ENCODE peak calls at places on chromosomes 6 and 20, in nine cellular contexts. One of them, this sample, is unnamed.

GRCh38 chr6:161254754-161255253 is 19.1 kb downstream of the AGPAT4 start:
- DNase-seq in transverse colon: no peak
- DNase-seq in lower lobe of right lung: no peak
- DNase-seq in heart left ventricle: no peak
- DNase-seq in epithelial cell of esophagus: no peak
- DNase-seq in GM12864: no peak
- DNase-seq in mammary epithelial cell: no peak
- DNase-seq in psoas muscle: no peak
- DNase-seq in cardiac fibroblast: peak; percentile 74
- DNase-seq in this sample: no peak

GRCh38 chr20:14720251-14720650 is 382.8 kb upstream of the FLRT3 start:
- DNase-seq in transverse colon: no peak
- DNase-seq in lower lobe of right lung: no peak
- DNase-seq in heart left ventricle: no peak
- DNase-seq in epithelial cell of esophagus: no peak
- DNase-seq in GM12864: no peak
- DNase-seq in mammary epithelial cell: no peak
- DNase-seq in psoas muscle: no peak
- DNase-seq in cardiac fibroblast: no peak
- DNase-seq in this sample: no peak

GRCh38 chr6:903746-904145 is 210.8 kb upstream of the EXOC2 start:
- DNase-seq in transverse colon: no peak
- DNase-seq in lower lobe of right lung: no peak
- DNase-seq in heart left ventricle: no peak
- DNase-seq in epithelial cell of esophagus: no peak
- DNase-seq in GM12864: no peak
- DNase-seq in mammary epithelial cell: no peak
- DNase-seq in psoas muscle: no peak
- DNase-seq in cardiac fibroblast: no peak
- DNase-seq in this sample: no peak

GRCh38 chr6:19892250-19892649 is 55.1 kb downstream of the ID4 start:
- DNase-seq in transverse colon: peak; percentile 14
- DNase-seq in lower lobe of right lung: peak; percentile 65
- DNase-seq in heart left ventricle: no peak
- DNase-seq in epithelial cell of esophagus: peak; percentile 98
- DNase-seq in GM12864: no peak
- DNase-seq in mammary epithelial cell: peak; percentile 96
- DNase-seq in psoas muscle: no peak
- DNase-seq in cardiac fibroblast: no peak
- DNase-seq in this sample: peak; percentile 66

GRCh38 chr6:35681298-35681697 is 7.4 kb downstream of the FKBP5 start:
- DNase-seq in transverse colon: no peak
- DNase-seq in lower lobe of right lung: no peak
- DNase-seq in heart left ventricle: no peak
- DNase-seq in epithelial cell of esophagus: no peak
- DNase-seq in GM12864: no peak
- DNase-seq in mammary epithelial cell: no peak
- DNase-seq in psoas muscle: no peak
- DNase-seq in cardiac fibroblast: no peak
- DNase-seq in this sample: no peak

GRCh38 chr6:113060664-113061063 is 713.5 kb downstream of the RFPL4B start:
- DNase-seq in transverse colon: no peak
- DNase-seq in lower lobe of right lung: no peak
- DNase-seq in heart left ventricle: no peak
- DNase-seq in epithelial cell of esophagus: no peak
- DNase-seq in GM12864: no peak
- DNase-seq in mammary epithelial cell: no peak
- DNase-seq in psoas muscle: no peak
- DNase-seq in cardiac fibroblast: no peak
- DNase-seq in this sample: no peak

GRCh38 chr20:33994624-33994913 is 858 bp downstream of the RALY start:
- DNase-seq in transverse colon: no peak
- DNase-seq in lower lobe of right lung: no peak
- DNase-seq in heart left ventricle: no peak
- DNase-seq in epithelial cell of esophagus: no peak
- DNase-seq in GM12864: no peak
- DNase-seq in mammary epithelial cell: no peak
- DNase-seq in psoas muscle: no peak
- DNase-seq in cardiac fibroblast: no peak
- DNase-seq in this sample: no peak

GRCh38 chr6:48765352-48765961 is 654.5 kb upstream of the PTCHD4 start:
- DNase-seq in transverse colon: no peak
- DNase-seq in lower lobe of right lung: no peak
- DNase-seq in heart left ventricle: no peak
- DNase-seq in epithelial cell of esophagus: peak; percentile 81
- DNase-seq in GM12864: no peak
- DNase-seq in mammary epithelial cell: peak; percentile 58
- DNase-seq in psoas muscle: no peak
- DNase-seq in cardiac fibroblast: peak; percentile 87
- DNase-seq in this sample: no peak

GRCh38 chr6:12421596-12421995 is 131.4 kb downstream of the EDN1 start:
- DNase-seq in transverse colon: no peak
- DNase-seq in lower lobe of right lung: no peak
- DNase-seq in heart left ventricle: no peak
- DNase-seq in epithelial cell of esophagus: no peak
- DNase-seq in GM12864: no peak
- DNase-seq in mammary epithelial cell: peak; percentile 41
- DNase-seq in psoas muscle: no peak
- DNase-seq in cardiac fibroblast: no peak
- DNase-seq in this sample: no peak

GRCh38 chr6:12422848-12423247 is 132.7 kb downstream of the EDN1 start:
- DNase-seq in transverse colon: no peak
- DNase-seq in lower lobe of right lung: no peak
- DNase-seq in heart left ventricle: no peak
- DNase-seq in epithelial cell of esophagus: no peak
- DNase-seq in GM12864: no peak
- DNase-seq in mammary epithelial cell: no peak
- DNase-seq in psoas muscle: no peak
- DNase-seq in cardiac fibroblast: peak; percentile 30
- DNase-seq in this sample: no peak

GRCh38 chr6:12420626-12421025 is 130.5 kb downstream of the EDN1 start:
- DNase-seq in transverse colon: no peak
- DNase-seq in lower lobe of right lung: no peak
- DNase-seq in heart left ventricle: no peak
- DNase-seq in epithelial cell of esophagus: peak; percentile 83
- DNase-seq in GM12864: no peak
- DNase-seq in mammary epithelial cell: peak; percentile 90
- DNase-seq in psoas muscle: no peak
- DNase-seq in cardiac fibroblast: no peak
- DNase-seq in this sample: no peak

GRCh38 chr6:12419626-12420272 is 129.6 kb downstream of the EDN1 start:
- DNase-seq in transverse colon: no peak
- DNase-seq in lower lobe of right lung: no peak
- DNase-seq in heart left ventricle: no peak
- DNase-seq in epithelial cell of esophagus: peak; percentile 45
- DNase-seq in GM12864: no peak
- DNase-seq in mammary epithelial cell: no peak
- DNase-seq in psoas muscle: no peak
- DNase-seq in cardiac fibroblast: no peak
- DNase-seq in this sample: no peak

DNA sequence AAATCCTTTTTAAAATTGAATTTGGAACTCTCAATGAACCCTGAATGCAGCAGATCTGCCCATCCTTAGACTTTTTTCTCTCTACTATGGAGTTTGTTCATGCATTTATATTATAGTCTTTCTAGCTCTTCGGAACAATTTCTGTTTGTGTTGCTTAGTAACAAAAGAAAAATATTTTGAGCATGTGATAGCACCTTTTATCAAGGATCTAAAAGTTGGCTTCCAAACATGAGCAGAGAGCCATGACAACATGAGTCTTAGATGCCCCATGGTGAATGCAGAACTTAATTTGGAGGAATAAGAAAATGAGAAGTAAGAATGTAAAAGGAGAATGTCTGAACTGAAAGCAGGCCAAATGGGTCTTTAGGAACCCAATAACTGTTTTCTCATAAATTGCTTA is 133.7 kb downstream of the EDN1 start:
- DNase-seq in transverse colon: no peak
- DNase-seq in lower lobe of right lung: no peak
- DNase-seq in heart left ventricle: no peak
- DNase-seq in epithelial cell of esophagus: no peak
- DNase-seq in GM12864: no peak
- DNase-seq in mammary epithelial cell: no peak
- DNase-seq in psoas muscle: no peak
- DNase-seq in cardiac fibroblast: peak; percentile 43
- DNase-seq in this sample: no peak
- H3K4me3 ChIP-seq in transverse colon: no peak overlapping the region
- H3K4me3 ChIP-seq in lower lobe of right lung: no peak overlapping the region
- H3K4me3 ChIP-seq in heart left ventricle: no peak overlapping the region
- H3K4me3 ChIP-seq in epithelial cell of esophagus: no peak overlapping the region
- H3K4me3 ChIP-seq in GM12864: no peak overlapping the region
- H3K4me3 ChIP-seq in mammary epithelial cell: no peak overlapping the region
- H3K4me3 ChIP-seq in psoas muscle: no peak overlapping the region
- H3K4me3 ChIP-seq in cardiac fibroblast: no peak overlapping the region
- H3K4me3 ChIP-seq in this sample: no peak overlapping the region

DNA sequence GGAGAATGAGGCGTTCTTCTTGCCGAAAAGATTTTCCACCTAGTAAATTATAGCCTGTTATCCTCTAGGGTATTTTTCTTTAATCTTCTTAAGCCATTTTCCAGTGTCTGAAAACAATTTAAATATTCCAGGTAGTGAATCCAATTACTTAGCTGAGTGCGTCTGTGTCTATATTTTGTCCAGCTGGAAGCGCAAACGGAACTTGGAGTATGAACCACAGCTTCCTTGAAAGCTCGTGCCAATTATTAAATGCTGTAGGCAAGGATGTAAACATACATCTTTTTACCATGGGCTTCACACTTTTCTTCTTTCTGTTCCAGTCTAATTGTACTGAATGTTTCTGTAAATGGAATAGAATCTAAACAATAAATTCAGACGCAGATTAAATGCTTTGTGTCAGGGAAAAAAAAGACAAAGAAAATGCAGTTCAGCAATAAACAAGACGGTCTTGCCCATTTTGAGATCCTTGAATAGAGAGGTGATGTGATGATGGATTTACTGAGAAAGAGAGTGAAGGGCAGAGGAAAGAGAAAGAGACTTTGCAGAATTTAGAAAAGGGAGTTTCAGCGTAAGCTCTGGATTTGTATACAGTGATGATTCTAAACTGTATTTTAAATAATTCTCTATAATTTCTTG is 1.9 kb downstream of the PLCB1 start:
- DNase-seq in transverse colon: no peak
- DNase-seq in lower lobe of right lung: no peak
- DNase-seq in heart left ventricle: no peak
- DNase-seq in epithelial cell of esophagus: no peak
- DNase-seq in GM12864: no peak
- DNase-seq in mammary epithelial cell: no peak
- DNase-seq in psoas muscle: no peak
- DNase-seq in cardiac fibroblast: no peak
- DNase-seq in this sample: no peak
- H3K4me3 ChIP-seq in transverse colon: no peak overlapping the region
- H3K4me3 ChIP-seq in lower lobe of right lung: peak overlapping the region; percentile 65
- H3K4me3 ChIP-seq in heart left ventricle: peak overlapping the region; percentile 85
- H3K4me3 ChIP-seq in epithelial cell of esophagus: no peak overlapping the region
- H3K4me3 ChIP-seq in GM12864: no peak overlapping the region
- H3K4me3 ChIP-seq in mammary epithelial cell: no peak overlapping the region
- H3K4me3 ChIP-seq in psoas muscle: peak overlapping the region; percentile 90
- H3K4me3 ChIP-seq in cardiac fibroblast: no peak overlapping the region
- H3K4me3 ChIP-seq in this sample: peak overlapping the region; percentile 57

GRCh38 chr20:38198238-38198861 is 33.3 kb upstream of the TGM2 start:
- DNase-seq in transverse colon: no peak
- DNase-seq in lower lobe of right lung: no peak
- DNase-seq in heart left ventricle: no peak
- DNase-seq in epithelial cell of esophagus: peak; percentile 80
- DNase-seq in GM12864: no peak
- DNase-seq in mammary epithelial cell: peak; percentile 60
- DNase-seq in psoas muscle: no peak
- DNase-seq in cardiac fibroblast: no peak
- DNase-seq in this sample: no peak

GRCh38 chr20:38201356-38201755 is 36.3 kb upstream of the TGM2 start:
- DNase-seq in transverse colon: no peak
- DNase-seq in lower lobe of right lung: peak; percentile 62
- DNase-seq in heart left ventricle: no peak
- DNase-seq in epithelial cell of esophagus: peak; percentile 91
- DNase-seq in GM12864: no peak
- DNase-seq in mammary epithelial cell: peak; percentile 94
- DNase-seq in psoas muscle: peak; percentile 67
- DNase-seq in cardiac fibroblast: peak; percentile 60
- DNase-seq in this sample: peak; percentile 76

GRCh38 chr20:38197217-38198008 is 32.3 kb upstream of the TGM2 start:
- DNase-seq in transverse colon: no peak
- DNase-seq in lower lobe of right lung: no peak
- DNase-seq in heart left ventricle: no peak
- DNase-seq in epithelial cell of esophagus: no peak
- DNase-seq in GM12864: no peak
- DNase-seq in mammary epithelial cell: no peak
- DNase-seq in psoas muscle: no peak
- DNase-seq in cardiac fibroblast: peak; percentile 29
- DNase-seq in this sample: no peak

GRCh38 chr20:38200646-38201045 is 35.6 kb upstream of the TGM2 start:
- DNase-seq in transverse colon: no peak
- DNase-seq in lower lobe of right lung: no peak
- DNase-seq in heart left ventricle: no peak
- DNase-seq in epithelial cell of esophagus: no peak
- DNase-seq in GM12864: no peak
- DNase-seq in mammary epithelial cell: no peak
- DNase-seq in psoas muscle: no peak
- DNase-seq in cardiac fibroblast: no peak
- DNase-seq in this sample: peak; percentile 21

GRCh38 chr20:38199506-38200390 is 34.7 kb upstream of the TGM2 start:
- DNase-seq in transverse colon: no peak
- DNase-seq in lower lobe of right lung: no peak
- DNase-seq in heart left ventricle: no peak
- DNase-seq in epithelial cell of esophagus: no peak
- DNase-seq in GM12864: no peak
- DNase-seq in mammary epithelial cell: no peak
- DNase-seq in psoas muscle: no peak
- DNase-seq in cardiac fibroblast: no peak
- DNase-seq in this sample: peak; percentile 10
- H3K4me3 ChIP-seq in transverse colon: no peak overlapping the region
- H3K4me3 ChIP-seq in lower lobe of right lung: no peak overlapping the region
- H3K4me3 ChIP-seq in heart left ventricle: no peak overlapping the region
- H3K4me3 ChIP-seq in epithelial cell of esophagus: no peak overlapping the region
- H3K4me3 ChIP-seq in GM12864: no peak overlapping the region
- H3K4me3 ChIP-seq in mammary epithelial cell: no peak overlapping the region
- H3K4me3 ChIP-seq in psoas muscle: no peak overlapping the region
- H3K4me3 ChIP-seq in cardiac fibroblast: no peak overlapping the region
- H3K4me3 ChIP-seq in this sample: no peak overlapping the region

GRCh38 chr20:47352332-47353223 is 3.9 kb downstream of the ZMYND8 start:
- DNase-seq in transverse colon: peak; percentile 32
- DNase-seq in lower lobe of right lung: peak; percentile 66
- DNase-seq in heart left ventricle: peak; percentile 51
- DNase-seq in epithelial cell of esophagus: peak; percentile 49
- DNase-seq in GM12864: no peak
- DNase-seq in mammary epithelial cell: peak; percentile 42
- DNase-seq in psoas muscle: no peak
- DNase-seq in cardiac fibroblast: peak; percentile 67
- DNase-seq in this sample: peak; percentile 78

GRCh38 chr20:47350181-47350550 is 6.3 kb downstream of the ZMYND8 start:
- DNase-seq in transverse colon: no peak
- DNase-seq in lower lobe of right lung: no peak
- DNase-seq in heart left ventricle: no peak
- DNase-seq in epithelial cell of esophagus: no peak
- DNase-seq in GM12864: no peak
- DNase-seq in mammary epithelial cell: no peak
- DNase-seq in psoas muscle: no peak
- DNase-seq in cardiac fibroblast: no peak
- DNase-seq in this sample: no peak

GRCh38 chr20:47353224-47353696 is 3.2 kb downstream of the ZMYND8 start:
- DNase-seq in transverse colon: no peak
- DNase-seq in lower lobe of right lung: no peak
- DNase-seq in heart left ventricle: no peak
- DNase-seq in epithelial cell of esophagus: no peak
- DNase-seq in GM12864: no peak
- DNase-seq in mammary epithelial cell: no peak
- DNase-seq in psoas muscle: no peak
- DNase-seq in cardiac fibroblast: no peak
- DNase-seq in this sample: no peak

GRCh38 chr20:47350691-47351545 is 5.6 kb downstream of the ZMYND8 start:
- DNase-seq in transverse colon: no peak
- DNase-seq in lower lobe of right lung: no peak
- DNase-seq in heart left ventricle: no peak
- DNase-seq in epithelial cell of esophagus: no peak
- DNase-seq in GM12864: no peak
- DNase-seq in mammary epithelial cell: no peak
- DNase-seq in psoas muscle: no peak
- DNase-seq in cardiac fibroblast: no peak
- DNase-seq in this sample: no peak

GRCh38 chr20:47351643-47352331 is 4.7 kb downstream of the ZMYND8 start:
- DNase-seq in transverse colon: no peak
- DNase-seq in lower lobe of right lung: peak; percentile 16
- DNase-seq in heart left ventricle: no peak
- DNase-seq in epithelial cell of esophagus: peak; percentile 48
- DNase-seq in GM12864: no peak
- DNase-seq in mammary epithelial cell: peak; percentile 27
- DNase-seq in psoas muscle: no peak
- DNase-seq in cardiac fibroblast: no peak
- DNase-seq in this sample: no peak
- H3K4me3 ChIP-seq in transverse colon: no peak overlapping the region
- H3K4me3 ChIP-seq in lower lobe of right lung: peak overlapping the region; percentile 43
- H3K4me3 ChIP-seq in heart left ventricle: peak overlapping the region; percentile 2
- H3K4me3 ChIP-seq in epithelial cell of esophagus: peak overlapping the region; percentile 47
- H3K4me3 ChIP-seq in GM12864: peak overlapping the region; percentile 52
- H3K4me3 ChIP-seq in mammary epithelial cell: peak overlapping the region; percentile 29
- H3K4me3 ChIP-seq in psoas muscle: peak overlapping the region; percentile 61
- H3K4me3 ChIP-seq in cardiac fibroblast: peak overlapping the region; percentile 56
- H3K4me3 ChIP-seq in this sample: peak overlapping the region; percentile 30